ENCODE peak calls at places on chromosomes 4 and X, in eight cellular contexts. U, Q, E, W, R, D, F and J are unnamed samples.

GRCh38 chrX:31099536-31100090 is 27.8 kb upstream of the FTHL17 start:
- DNase-seq in W (no peak), D (peak), U (no peak), Q (no peak), E (no peak), F (no peak), R (no peak), J (no peak)

GRCh38 chrX:50812995-50813842 is 775 bp downstream of the SHROOM4 start:
- DNase-seq in W (peak), E (no peak), F (peak), R (no peak), U (peak), D (no peak), Q (peak), J (no peak)

GRCh38 chrX:3403748-3404147 is 57.3 kb upstream of the MXRA5 start:
- DNase-seq in F (no peak), D (no peak), R (no peak), Q (no peak), W (no peak), E (no peak), U (no peak), J (no peak)

GRCh38 chrX:5236096-5236495 is 992.6 kb downstream of the NLGN4X start:
- DNase-seq in Q (peak), E (no peak), R (no peak), W (no peak), F (no peak), U (no peak), D (peak), J (no peak)

GRCh38 chr4:138107023-138107422 is 135.1 kb downstream of the SLC7A11 start:
- DNase-seq in U (no peak), F (no peak), W (no peak), R (no peak), E (no peak), Q (no peak), D (no peak), J (no peak)

GRCh38 chr4:124804584-124804983 is 92.1 kb upstream of the ANKRD50 start:
- DNase-seq in E (no peak), W (no peak), R (no peak), U (no peak), D (no peak), Q (peak), F (no peak), J (no peak)

GRCh38 chr4:175536852-175537453 is 275.1 kb downstream of the GPM6A start:
- DNase-seq in Q (peak), E (peak), W (no peak), U (no peak), R (peak), D (peak), F (no peak), J (no peak)

GRCh38 chr4:157075811-157076577 is at the start of gene GLRB:
- DNase-seq in F (peak), D (no peak), U (peak), R (peak), W (peak), Q (peak), E (no peak), J (peak)

GRCh38 chr4:29549308-29549707 is 1170.9 kb upstream of the PCDH7 start:
- DNase-seq in D (no peak), R (no peak), F (no peak), U (no peak), W (no peak), Q (no peak), E (no peak), J (no peak)

GRCh38 chr4:151344948-151345347 is 19.5 kb upstream of the SH3D19 start:
- DNase-seq in R (no peak), E (no peak), D (no peak), F (no peak), Q (no peak), U (no peak), W (no peak), J (no peak)

GRCh38 chrX:70979136-70979762 is 48.4 kb upstream of the SLC7A3 start:
- DNase-seq in F (no peak), U (no peak), W (no peak), R (no peak), D (no peak), Q (peak), E (no peak), J (no peak)

GRCh38 chr4:176735300-176735699 is 57.4 kb downstream of the VEGFC start:
- DNase-seq in U (no peak), R (no peak), F (no peak), Q (peak), E (no peak), D (no peak), W (no peak), J (no peak)

GRCh38 chr4:16513876-16514275 is 287.6 kb upstream of the TAPT1 start:
- DNase-seq in W (no peak), E (no peak), U (no peak), Q (no peak), F (no peak), D (no peak), R (no peak), J (no peak)

GRCh38 chr4:2944882-2945526 is 18.2 kb downstream of the NOP14 start:
- DNase-seq in E (no peak), D (no peak), Q (no peak), U (no peak), W (no peak), F (no peak), R (no peak), J (no peak)

GRCh38 chr4:128461300-128462103 is 173.9 kb upstream of the PGRMC2 start:
- DNase-seq in W (no peak), Q (peak), D (peak), F (no peak), E (peak), U (peak), R (peak), J (peak)

GRCh38 chrX:20906571-20906970 is 467.6 kb upstream of the CNKSR2 start:
- DNase-seq in R (no peak), E (no peak), W (no peak), U (no peak), F (no peak), Q (no peak), D (peak), J (no peak)